ENCODE peak calls at places on chromosomes 1 and 21, in eight cellular contexts. K is adrenal gland, V is IMR-90, G is A549, Y is ovary, M is endothelial cell of umbilical vein, J is stomach, L is mammary epithelial cell. S is an unnamed sample.

GRCh38 chr1:12067900-12068821 is 5.1 kb downstream of the TNFRSF8 start:
- DNase-seq in K (peak; percentile 9), V (peak; percentile 81), G (no peak), Y (no peak), M (no peak), J (no peak), L (no peak), S (no peak)

GRCh38 chr1:41397020-41397419 is 35.8 kb downstream of the FOXO6 start:
- DNase-seq in K (no peak), V (no peak), G (no peak), Y (no peak), M (no peak), J (no peak), L (no peak), S (no peak)

GRCh38 chr21:42557420-42557819 is 43.8 kb downstream of the SLC37A1 start:
- DNase-seq in K (no peak), V (no peak), G (no peak), Y (no peak), M (no peak), J (no peak), L (no peak), S (no peak)

GRCh38 chr1:67792756-67793475 is 40.4 kb downstream of the GNG12 start:
- DNase-seq in K (no peak), V (peak; percentile 37), G (no peak), Y (no peak), M (no peak), J (no peak), L (no peak), S (no peak)

GRCh38 chr21:46393941-46394818 is 64.5 kb upstream of the DIP2A start:
- DNase-seq in K (peak; percentile 58), V (no peak), G (no peak), Y (no peak), M (no peak), J (no peak), L (no peak), S (no peak)

GRCh38 chr1:184068354-184068753 is 16.8 kb downstream of the TSEN15 start:
- DNase-seq in K (no peak), V (no peak), G (no peak), Y (no peak), M (no peak), J (no peak), L (no peak), S (no peak)

GRCh38 chr1:3787347-3787710 is 9.0 kb downstream of the LRRC47 start:
- DNase-seq in K (peak; percentile 56), V (no peak), G (no peak), Y (no peak), M (no peak), J (no peak), L (no peak), S (no peak)

GRCh38 chr21:27693376-27693775 is 726.5 kb upstream of the ADAMTS5 start:
- DNase-seq in K (no peak), V (peak; percentile 73), G (no peak), Y (no peak), M (no peak), J (no peak), L (peak; percentile 98), S (no peak)

GRCh38 chr1:234719454-234720258 is 109.7 kb upstream of the IRF2BP2 start:
- DNase-seq in K (peak; percentile 29), V (no peak), G (no peak), Y (no peak), M (peak; percentile 30), J (no peak), L (no peak), S (no peak)

GRCh38 chr1:62435231-62436038 is 1.4 kb upstream of the USP1 start:
- DNase-seq in K (peak; percentile 5), V (no peak), G (no peak), Y (peak; percentile 18), M (no peak), J (no peak), L (no peak), S (no peak)

GRCh38 chr1:107076846-107077245 is 20.4 kb downstream of the PRMT6 start:
- DNase-seq in K (no peak), V (peak; percentile 79), G (no peak), Y (no peak), M (no peak), J (no peak), L (peak; percentile 94), S (no peak)

GRCh38 chr1:1892079-1892762 is 1.3 kb upstream of the GNB1 start:
- DNase-seq in K (no peak), V (no peak), G (no peak), Y (peak; percentile 25), M (no peak), J (no peak), L (no peak), S (no peak)

GRCh38 chr21:41226853-41227252 is 58.9 kb downstream of the BACE2 start:
- DNase-seq in K (no peak), V (no peak), G (no peak), Y (no peak), M (no peak), J (no peak), L (no peak), S (no peak)

GRCh38 chr1:5691795-5692517 is 300.3 kb downstream of the NPHP4 start:
- DNase-seq in K (no peak), V (no peak), G (no peak), Y (no peak), M (no peak), J (no peak), L (no peak), S (no peak)

GRCh38 chr1:53508056-53508990 is 49.1 kb downstream of the DMRTB1 start:
- DNase-seq in K (no peak), V (no peak), G (no peak), Y (no peak), M (no peak), J (no peak), L (no peak), S (no peak)
- TF ChIP-seq CTCF in K (no peak), V (no peak), G (no peak), Y (no peak), M (no peak), J (no peak), L (no peak), S (no peak)

GRCh38 chr1:42691157-42691498 is 8.9 kb downstream of the YBX1 start:
- DNase-seq in K (no peak), V (no peak), G (no peak), Y (no peak), M (no peak), J (no peak), L (no peak), S (no peak)
- H3K4me3 ChIP-seq in K (no peak overlapping the region), V (no peak overlapping the region), G (no peak overlapping the region), Y (no peak overlapping the region), M (no peak overlapping the region), J (no peak overlapping the region), L (no peak overlapping the region), S (no peak overlapping the region)

GRCh38 chr1:16151200-16151708 is 4.6 kb downstream of the EPHA2 start:
- DNase-seq in K (peak; percentile 58), V (peak; percentile 63), G (no peak), Y (no peak), M (peak; percentile 72), J (no peak), L (no peak), S (no peak)

GRCh38 chr1:16153110-16153998 is 2.5 kb downstream of the EPHA2 start:
- DNase-seq in K (no peak), V (no peak), G (no peak), Y (no peak), M (peak; percentile 42), J (no peak), L (no peak), S (no peak)

GRCh38 chr1:16152521-16153087 is 3.3 kb downstream of the EPHA2 start:
- DNase-seq in K (no peak), V (peak; percentile 44), G (no peak), Y (no peak), M (peak; percentile 74), J (no peak), L (no peak), S (no peak)

GRCh38 chr1:16150508-16150907 is 5.4 kb downstream of the EPHA2 start:
- DNase-seq in K (no peak), V (no peak), G (no peak), Y (no peak), M (no peak), J (no peak), L (no peak), S (no peak)

GRCh38 chr1:16151985-16152384 is 3.9 kb downstream of the EPHA2 start:
- DNase-seq in K (no peak), V (no peak), G (no peak), Y (no peak), M (peak; percentile 50), J (no peak), L (no peak), S (no peak)
- H3K4me1 ChIP-seq in K (peaks cover 41% of the 10 kb centered on the region), V (peaks cover 42% of the 10 kb centered on the region), G (peaks cover 64% of the 10 kb centered on the region), Y (peaks cover 11% of the 10 kb centered on the region), M (peaks cover 77% of the 10 kb centered on the region), J (peaks cover 73% of the 10 kb centered on the region), L (peaks cover 56% of the 10 kb centered on the region), S (peaks cover 65% of the 10 kb centered on the region)

GRCh38 chr1:171826973-171827372 is 14.3 kb upstream of the DNM3 start:
- DNase-seq in K (no peak), V (no peak), G (no peak), Y (no peak), M (no peak), J (no peak), L (no peak), S (no peak)
- TF ChIP-seq CTCF in K (no peak), V (no peak), G (no peak), Y (no peak), M (no peak), J (no peak), L (no peak), S (no peak)

DNA sequence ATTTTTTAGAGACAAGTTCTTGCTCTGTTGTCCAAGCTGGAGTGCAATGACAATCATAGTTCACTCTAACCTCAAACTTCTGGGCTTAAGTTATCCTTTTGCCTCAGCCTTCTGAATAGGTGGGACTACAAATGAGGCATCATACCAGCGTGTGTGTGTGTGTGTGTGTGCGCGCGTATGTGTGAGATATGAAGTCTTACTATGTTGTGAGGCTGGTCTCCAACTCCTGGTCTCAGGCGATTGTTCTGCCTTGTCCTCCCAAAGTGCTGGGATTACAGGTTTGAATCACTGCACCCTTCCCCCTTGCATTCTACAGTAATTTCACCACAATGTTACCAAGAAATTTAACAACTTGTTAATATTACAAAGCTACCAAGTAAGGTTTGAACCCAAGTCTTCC is 688 bp upstream of the GBP2 start:
- DNase-seq in K (no peak), V (no peak), G (no peak), Y (no peak), M (no peak), J (no peak), L (no peak), S (no peak)
- H3K4me3 ChIP-seq in K (no peak overlapping the region), V (no peak overlapping the region), G (no peak overlapping the region), Y (peak overlapping the region; percentile 52), M (no peak overlapping the region), J (peak overlapping the region; percentile 19), L (no peak overlapping the region), S (peak overlapping the region; percentile 75)